ENCODE peak calls at places on chromosome 22, in six cellular contexts. One of them, this sample, is unnamed.

GRCh38 chr22:27195104-27195503 is 537.7 kb downstream of the MIAT start:
- DNase-seq in cardiac muscle cell: no peak
- DNase-seq in cardiac septum: no peak
- DNase-seq in heart right ventricle: peak; percentile 53
- DNase-seq in dermis blood vessel endothelial cell: no peak
- DNase-seq in body of pancreas: no peak
- DNase-seq in this sample: no peak

GRCh38 chr22:33443688-33444087 is 385.5 kb upstream of the SYN3 start:
- DNase-seq in heart right ventricle: no peak
- DNase-seq in cardiac septum: no peak
- DNase-seq in body of pancreas: no peak
- DNase-seq in dermis blood vessel endothelial cell: no peak
- DNase-seq in cardiac muscle cell: no peak
- DNase-seq in this sample: no peak

GRCh38 chr22:27576815-27577564 is 224.6 kb downstream of the MN1 start:
- DNase-seq in cardiac septum: no peak
- DNase-seq in cardiac muscle cell: no peak
- DNase-seq in body of pancreas: peak; percentile 9
- DNase-seq in heart right ventricle: peak; percentile 40
- DNase-seq in dermis blood vessel endothelial cell: peak; percentile 98
- DNase-seq in this sample: no peak

GRCh38 chr22:32590556-32590955 is 115.9 kb downstream of the FBXO7 start:
- DNase-seq in cardiac septum: no peak
- DNase-seq in dermis blood vessel endothelial cell: no peak
- DNase-seq in heart right ventricle: no peak
- DNase-seq in body of pancreas: no peak
- DNase-seq in cardiac muscle cell: no peak
- DNase-seq in this sample: peak; percentile 65

GRCh38 chr22:22842085-22842484 is 45.5 kb upstream of the IGLL5 start:
- DNase-seq in body of pancreas: no peak
- DNase-seq in dermis blood vessel endothelial cell: no peak
- DNase-seq in heart right ventricle: no peak
- DNase-seq in cardiac septum: no peak
- DNase-seq in cardiac muscle cell: no peak
- DNase-seq in this sample: no peak

GRCh38 chr22:48491451-48491941 is 1336.2 kb downstream of the BRD1 start:
- DNase-seq in cardiac muscle cell: no peak
- DNase-seq in body of pancreas: no peak
- DNase-seq in dermis blood vessel endothelial cell: no peak
- DNase-seq in heart right ventricle: no peak
- DNase-seq in cardiac septum: peak; percentile 38
- DNase-seq in this sample: no peak

GRCh38 chr22:39177456-39177775 is 24.9 kb upstream of the CBX7 start:
- DNase-seq in cardiac muscle cell: no peak
- DNase-seq in heart right ventricle: no peak
- DNase-seq in dermis blood vessel endothelial cell: peak; percentile 23
- DNase-seq in cardiac septum: no peak
- DNase-seq in body of pancreas: no peak
- DNase-seq in this sample: no peak

GRCh38 chr22:40855960-40856512 is 403 bp downstream of the ST13 start:
- DNase-seq in heart right ventricle: no peak
- DNase-seq in cardiac septum: no peak
- DNase-seq in cardiac muscle cell: peak; percentile 43
- DNase-seq in dermis blood vessel endothelial cell: peak; percentile 55
- DNase-seq in body of pancreas: peak; percentile 23
- DNase-seq in this sample: no peak

GRCh38 chr22:21764038-21764804 is 28.6 kb upstream of the YPEL1 start:
- DNase-seq in heart right ventricle: no peak
- DNase-seq in dermis blood vessel endothelial cell: no peak
- DNase-seq in cardiac septum: no peak
- DNase-seq in body of pancreas: no peak
- DNase-seq in cardiac muscle cell: no peak
- DNase-seq in this sample: no peak

GRCh38 chr22:30648825-30649224 is 13.2 kb downstream of the SLC35E4 start:
- DNase-seq in cardiac septum: no peak
- DNase-seq in body of pancreas: peak; percentile 50
- DNase-seq in dermis blood vessel endothelial cell: no peak
- DNase-seq in cardiac muscle cell: no peak
- DNase-seq in heart right ventricle: no peak
- DNase-seq in this sample: no peak

GRCh38 chr22:30305906-30306628 is 16.8 kb upstream of the CASTOR1 start:
- DNase-seq in heart right ventricle: no peak
- DNase-seq in cardiac septum: no peak
- DNase-seq in cardiac muscle cell: no peak
- DNase-seq in body of pancreas: no peak
- DNase-seq in dermis blood vessel endothelial cell: peak; percentile 46
- DNase-seq in this sample: no peak

GRCh38 chr22:37470087-37470445 is 16.1 kb downstream of the MFNG start:
- DNase-seq in cardiac muscle cell: no peak
- DNase-seq in dermis blood vessel endothelial cell: no peak
- DNase-seq in heart right ventricle: no peak
- DNase-seq in body of pancreas: no peak
- DNase-seq in cardiac septum: no peak
- DNase-seq in this sample: no peak